ENCODE peak calls at places on chromosomes 5 and 9, in six cellular contexts. One of them, this sample, is unnamed.
A peak's percentile ranks its signal among the peaks of the same experiment; 100 is the strongest.

GRCh38 chr9:135887585-135888050 is 19.7 kb downstream of the CAMSAP1 start:
- DNase-seq in stimulated activated CD8-positive, alpha-beta memory T cell treated with anti-CD3 and anti-CD28 coated beads, Interleukin-15, amount 100 ng/mL, for 1 hour: peak; percentile 8
- DNase-seq in C1 segment of cervical spinal cord: no peak
- DNase-seq in GM12865: peak; percentile 24
- DNase-seq in AML-193: peak; percentile 60
- DNase-seq in SK-N-DZ: no peak
- DNase-seq in this sample: peak; percentile 19

GRCh38 chr5:80035839-80036238 is 691 bp downstream of the THBS4 start:
- DNase-seq in stimulated activated CD8-positive, alpha-beta memory T cell treated with anti-CD3 and anti-CD28 coated beads, Interleukin-15, amount 100 ng/mL, for 1 hour: no peak
- DNase-seq in C1 segment of cervical spinal cord: no peak
- DNase-seq in GM12865: no peak
- DNase-seq in AML-193: no peak
- DNase-seq in SK-N-DZ: no peak
- DNase-seq in this sample: no peak

GRCh38 chr5:81315336-81315735 is 13.9 kb downstream of the ZCCHC9 start:
- DNase-seq in stimulated activated CD8-positive, alpha-beta memory T cell treated with anti-CD3 and anti-CD28 coated beads, Interleukin-15, amount 100 ng/mL, for 1 hour: no peak
- DNase-seq in C1 segment of cervical spinal cord: no peak
- DNase-seq in GM12865: no peak
- DNase-seq in AML-193: no peak
- DNase-seq in SK-N-DZ: no peak
- DNase-seq in this sample: no peak

GRCh38 chr9:99474186-99474585 is 252.1 kb downstream of the SEC61B start:
- DNase-seq in stimulated activated CD8-positive, alpha-beta memory T cell treated with anti-CD3 and anti-CD28 coated beads, Interleukin-15, amount 100 ng/mL, for 1 hour: no peak
- DNase-seq in C1 segment of cervical spinal cord: no peak
- DNase-seq in GM12865: no peak
- DNase-seq in AML-193: no peak
- DNase-seq in SK-N-DZ: no peak
- DNase-seq in this sample: no peak

GRCh38 chr9:88164870-88165269 is 26.6 kb upstream of the SPATA31C2 start:
- DNase-seq in stimulated activated CD8-positive, alpha-beta memory T cell treated with anti-CD3 and anti-CD28 coated beads, Interleukin-15, amount 100 ng/mL, for 1 hour: no peak
- DNase-seq in C1 segment of cervical spinal cord: no peak
- DNase-seq in GM12865: no peak
- DNase-seq in AML-193: no peak
- DNase-seq in SK-N-DZ: no peak
- DNase-seq in this sample: no peak

GRCh38 chr5:54761213-54761701 is 224.1 kb downstream of the ESM1 start:
- DNase-seq in stimulated activated CD8-positive, alpha-beta memory T cell treated with anti-CD3 and anti-CD28 coated beads, Interleukin-15, amount 100 ng/mL, for 1 hour: no peak
- DNase-seq in C1 segment of cervical spinal cord: no peak
- DNase-seq in GM12865: no peak
- DNase-seq in AML-193: no peak
- DNase-seq in SK-N-DZ: no peak
- DNase-seq in this sample: no peak

GRCh38 chr5:80098951-80099350 is 63.8 kb downstream of the THBS4 start:
- DNase-seq in stimulated activated CD8-positive, alpha-beta memory T cell treated with anti-CD3 and anti-CD28 coated beads, Interleukin-15, amount 100 ng/mL, for 1 hour: no peak
- DNase-seq in C1 segment of cervical spinal cord: no peak
- DNase-seq in GM12865: no peak
- DNase-seq in AML-193: no peak
- DNase-seq in SK-N-DZ: peak; percentile 50
- DNase-seq in this sample: no peak

GRCh38 chr5:119470851-119471451 is 18.7 kb downstream of the HSD17B4 start:
- DNase-seq in stimulated activated CD8-positive, alpha-beta memory T cell treated with anti-CD3 and anti-CD28 coated beads, Interleukin-15, amount 100 ng/mL, for 1 hour: no peak
- DNase-seq in C1 segment of cervical spinal cord: no peak
- DNase-seq in GM12865: peak; percentile 60
- DNase-seq in AML-193: peak; percentile 42
- DNase-seq in SK-N-DZ: peak; percentile 38
- DNase-seq in this sample: no peak

GRCh38 chr5:62343428-62343827 is 37.4 kb downstream of the KIF2A start:
- DNase-seq in stimulated activated CD8-positive, alpha-beta memory T cell treated with anti-CD3 and anti-CD28 coated beads, Interleukin-15, amount 100 ng/mL, for 1 hour: no peak
- DNase-seq in C1 segment of cervical spinal cord: no peak
- DNase-seq in GM12865: no peak
- DNase-seq in AML-193: no peak
- DNase-seq in SK-N-DZ: no peak
- DNase-seq in this sample: no peak

GRCh38 chr5:142304013-142304701 is 20.7 kb downstream of the SPRY4 start:
- DNase-seq in stimulated activated CD8-positive, alpha-beta memory T cell treated with anti-CD3 and anti-CD28 coated beads, Interleukin-15, amount 100 ng/mL, for 1 hour: no peak
- DNase-seq in C1 segment of cervical spinal cord: no peak
- DNase-seq in GM12865: no peak
- DNase-seq in AML-193: no peak
- DNase-seq in SK-N-DZ: no peak
- DNase-seq in this sample: no peak

GRCh38 chr9:21434202-21435014 is 5.8 kb upstream of the IFNA1 start:
- DNase-seq in stimulated activated CD8-positive, alpha-beta memory T cell treated with anti-CD3 and anti-CD28 coated beads, Interleukin-15, amount 100 ng/mL, for 1 hour: peak; percentile 14
- DNase-seq in C1 segment of cervical spinal cord: no peak
- DNase-seq in GM12865: peak; percentile 71
- DNase-seq in AML-193: peak; percentile 65
- DNase-seq in SK-N-DZ: peak; percentile 0
- DNase-seq in this sample: no peak

This sample was measured in GM12878.